ENCODE peak calls at places on chromosome 1, in six cellular contexts. J, X, W, D, V and L are unnamed samples.

GRCh38 chr1:223337174-223337869 is 26.7 kb downstream of the SUSD4 start:
- DNase-seq in D (no peak), X (no peak), V (no peak), W (no peak), J (no peak), L (no peak)

GRCh38 chr1:202349263-202349928 is 897 bp downstream of the PPP1R12B start:
- DNase-seq in X (no peak), W (peak), D (no peak), V (peak), J (peak), L (peak)

GRCh38 chr1:36156329-36157114 is 562 bp downstream of the MAP7D1 start:
- DNase-seq in J (peak), X (peak), D (peak), V (peak), W (peak), L (no peak)

GRCh38 chr1:154729031-154729442 is 121.1 kb upstream of the ADAR start:
- DNase-seq in W (no peak), V (no peak), J (no peak), D (no peak), X (no peak), L (no peak)

GRCh38 chr1:59020151-59020997 is 236.5 kb upstream of the JUN start:
- DNase-seq in X (peak), W (peak), J (no peak), V (peak), D (peak), L (peak)

GRCh38 chr1:162178432-162178831 is 108.9 kb downstream of the NOS1AP start:
- DNase-seq in W (no peak), X (no peak), J (no peak), D (no peak), V (no peak), L (no peak)

GRCh38 chr1:59077739-59078503 is 219.0 kb upstream of the FGGY start:
- DNase-seq in D (no peak), J (no peak), V (no peak), W (no peak), X (peak), L (no peak)

GRCh38 chr1:232221790-232222499 is 408.0 kb downstream of the SIPA1L2 start:
- DNase-seq in D (no peak), X (peak), W (peak), J (no peak), V (no peak), L (no peak)

GRCh38 chr1:68442822-68443556 is 6.8 kb downstream of the RPE65 start:
- DNase-seq in D (peak), V (no peak), W (peak), X (no peak), J (peak), L (peak)

GRCh38 chr1:117613249-117613968 is 7.6 kb downstream of the TENT5C start:
- DNase-seq in X (no peak), D (no peak), W (no peak), J (no peak), V (no peak), L (no peak)

GRCh38 chr1:234967121-234967520 is 161.5 kb downstream of the TOMM20 start:
- DNase-seq in X (no peak), V (no peak), W (no peak), J (no peak), D (no peak), L (no peak)

GRCh38 chr1:159054427-159054826 is 22.1 kb downstream of the AIM2 start:
- DNase-seq in J (no peak), W (peak), X (no peak), V (no peak), D (no peak), L (no peak)

GRCh38 chr1:65317866-65318653 is 8.7 kb downstream of the DNAJC6 start:
- DNase-seq in V (no peak), W (no peak), X (no peak), J (no peak), D (no peak), L (no peak)

GRCh38 chr1:209491897-209492296 is 91.6 kb upstream of the CAMK1G start:
- DNase-seq in X (no peak), W (no peak), D (no peak), V (no peak), J (no peak), L (no peak)

GRCh38 chr1:47568763-47569162 is 130.9 kb downstream of the FOXD2 start:
- DNase-seq in D (no peak), V (no peak), X (no peak), W (no peak), J (no peak), L (no peak)

GRCh38 chr1:85258536-85259117 is 835 bp downstream of the C1orf52 start:
- DNase-seq in J (no peak), X (no peak), V (no peak), D (no peak), W (no peak), L (no peak)

GRCh38 chr1:151936653-151937052 is 27.3 kb upstream of the THEM4 start:
- DNase-seq in V (no peak), D (no peak), X (no peak), J (no peak), W (no peak), L (no peak)

GRCh38 chr1:155504207-155504606 is 58.4 kb downstream of the ASH1L start:
- DNase-seq in D (no peak), W (peak), V (no peak), X (no peak), J (no peak), L (no peak)

GRCh38 chr1:25967308-25967707 is 30.6 kb downstream of the PAFAH2 start:
- DNase-seq in W (no peak), D (no peak), X (no peak), J (no peak), V (no peak), L (no peak)

GRCh38 chr1:61757945-61758344 is 15.7 kb downstream of the PATJ start:
- DNase-seq in D (no peak), X (no peak), J (no peak), V (no peak), W (no peak), L (peak)

GRCh38 chr1:65256860-65257719 is 52.3 kb upstream of the DNAJC6 start:
- DNase-seq in X (no peak), W (no peak), J (no peak), D (no peak), V (no peak), L (no peak)

GRCh38 chr1:54337928-54338327 is 68.3 kb downstream of the SSBP3 start:
- DNase-seq in X (no peak), W (no peak), D (no peak), V (no peak), J (no peak), L (no peak)